ENCODE peak calls at places on chromosomes 4 and X, in four cellular contexts. One of them, this sample, is unnamed.

GRCh38 chr4:157096439-157096838 is 20.5 kb downstream of the GLRB start:
- DNase-seq in MG63: peak; percentile 42
- DNase-seq in vagina: no peak
- DNase-seq in NCI-H345: no peak
- DNase-seq in this sample: no peak

GRCh38 chr4:170990989-170991589 is 822.1 kb upstream of the GALNTL6 start:
- DNase-seq in NCI-H345: no peak
- DNase-seq in MG63: no peak
- DNase-seq in vagina: no peak
- DNase-seq in this sample: peak; percentile 0

GRCh38 chr4:98584265-98584664 is 74.1 kb downstream of the TSPAN5 start:
- DNase-seq in vagina: no peak
- DNase-seq in NCI-H345: no peak
- DNase-seq in MG63: no peak
- DNase-seq in this sample: no peak

GRCh38 chrX:116285506-116285905 is 115.0 kb downstream of the AGTR2 start:
- DNase-seq in vagina: no peak
- DNase-seq in MG63: no peak
- DNase-seq in NCI-H345: no peak
- DNase-seq in this sample: no peak

GRCh38 chrX:48468247-48468671 is 1.8 kb downstream of the SLC38A5 start:
- DNase-seq in vagina: no peak
- DNase-seq in NCI-H345: no peak
- DNase-seq in MG63: no peak
- DNase-seq in this sample: no peak

GRCh38 chr4:167452922-167453321 is 218.6 kb upstream of the SPOCK3 start:
- DNase-seq in MG63: no peak
- DNase-seq in vagina: no peak
- DNase-seq in NCI-H345: no peak
- DNase-seq in this sample: peak; percentile 73

GRCh38 chrX:110212299-110212698 is 105.6 kb downstream of the AMMECR1 start:
- DNase-seq in NCI-H345: no peak
- DNase-seq in MG63: no peak
- DNase-seq in vagina: no peak
- DNase-seq in this sample: no peak

GRCh38 chr4:86247328-86247727 is 112.5 kb downstream of the MAPK10 start:
- DNase-seq in vagina: no peak
- DNase-seq in MG63: no peak
- DNase-seq in NCI-H345: no peak
- DNase-seq in this sample: no peak

GRCh38 chr4:153788064-153788418 is 842 bp downstream of the SFRP2 start:
- DNase-seq in MG63: no peak
- DNase-seq in NCI-H345: no peak
- DNase-seq in vagina: no peak
- DNase-seq in this sample: no peak

GRCh38 chrX:119654112-119654531 is 38.8 kb downstream of the SEPTIN6 start:
- DNase-seq in MG63: no peak
- DNase-seq in NCI-H345: no peak
- DNase-seq in vagina: no peak
- DNase-seq in this sample: no peak

GRCh38 chr4:73221734-73222133 is 36.9 kb downstream of the ANKRD17 start:
- DNase-seq in NCI-H345: no peak
- DNase-seq in MG63: no peak
- DNase-seq in vagina: no peak
- DNase-seq in this sample: no peak

GRCh38 chr4:6582889-6583504 is 8.0 kb downstream of the MAN2B2 start:
- DNase-seq in MG63: no peak
- DNase-seq in vagina: no peak
- DNase-seq in NCI-H345: no peak
- DNase-seq in this sample: no peak

GRCh38 chrX:30364229-30364628 is 55.0 kb upstream of the NR0B1 start:
- DNase-seq in NCI-H345: peak; percentile 83
- DNase-seq in vagina: no peak
- DNase-seq in MG63: no peak
- DNase-seq in this sample: peak; percentile 93

This sample was measured in NCI-H1417.